ENCODE peak calls at places on chromosomes 3 and 15, in ten cellular contexts. B, Z, K, P, T, A, H, V, C and F are unnamed samples.

GRCh38 chr15:52042051-52042851 is 23.2 kb downstream of the MAPK6 start:
- DNase-seq in B (no peak), Z (no peak), K (no peak), P (no peak), T (no peak), A (no peak), H (no peak), V (no peak), C (peak), F (no peak)

GRCh38 chr15:88341653-88342052 is 85.1 kb upstream of the NTRK3 start:
- DNase-seq in B (no peak), Z (no peak), K (no peak), P (no peak), T (no peak), A (no peak), H (no peak), V (no peak), C (no peak), F (no peak)

GRCh38 chr3:51646091-51646490 is 25.0 kb upstream of the TEX264 start:
- DNase-seq in B (no peak), Z (no peak), K (no peak), P (no peak), T (no peak), A (no peak), H (no peak), V (no peak), C (no peak), F (no peak)

GRCh38 chr3:197798863-197799262 is 7.8 kb downstream of the LRCH3 start:
- DNase-seq in B (no peak), Z (no peak), K (no peak), P (no peak), T (no peak), A (no peak), H (no peak), V (no peak), C (no peak), F (no peak)

GRCh38 chr3:47009225-47010049 is 30.0 kb downstream of the NBEAL2 start:
- DNase-seq in B (peak), Z (peak), K (peak), P (peak), T (no peak), A (peak), H (peak), V (no peak), C (no peak), F (peak)

GRCh38 chr3:98890960-98891910 is 10.3 kb downstream of the DCBLD2 start:
- DNase-seq in B (no peak), Z (no peak), K (no peak), P (no peak), T (no peak), A (no peak), H (no peak), V (no peak), C (no peak), F (no peak)

GRCh38 chr3:35639251-35640185 is at the start of gene ARPP21:
- DNase-seq in B (peak), Z (no peak), K (peak), P (no peak), T (no peak), A (no peak), H (no peak), V (no peak), C (no peak), F (peak)

GRCh38 chr15:89971592-89971997 is 29.5 kb upstream of the ZNF710 start:
- DNase-seq in B (no peak), Z (peak), K (peak), P (no peak), T (peak), A (peak), H (no peak), V (no peak), C (peak), F (no peak)

GRCh38 chr15:68369931-68370767 is 61.8 kb downstream of the ITGA11 start:
- DNase-seq in B (peak), Z (no peak), K (peak), P (no peak), T (no peak), A (no peak), H (no peak), V (no peak), C (no peak), F (no peak)

GRCh38 chr3:195129644-195130492 is 141.1 kb downstream of the XXYLT1 start:
- DNase-seq in B (no peak), Z (no peak), K (no peak), P (no peak), T (no peak), A (no peak), H (no peak), V (no peak), C (no peak), F (no peak)

GRCh38 chr15:48077785-48078184 is 43.0 kb upstream of the SLC24A5 start:
- DNase-seq in B (no peak), Z (no peak), K (no peak), P (no peak), T (no peak), A (no peak), H (no peak), V (no peak), C (no peak), F (no peak)

GRCh38 chr3:30691249-30691880 is 85.0 kb downstream of the TGFBR2 start:
- DNase-seq in B (no peak), Z (no peak), K (no peak), P (no peak), T (no peak), A (no peak), H (no peak), V (no peak), C (no peak), F (no peak)

GRCh38 chr15:35665855-35666536 is 120.0 kb upstream of the DPH6 start:
- DNase-seq in B (no peak), Z (no peak), K (no peak), P (no peak), T (no peak), A (no peak), H (no peak), V (no peak), C (no peak), F (no peak)

GRCh38 chr3:12954891-12955650 is 113.7 kb upstream of the RPL32 start:
- DNase-seq in B (peak), Z (peak), K (peak), P (peak), T (no peak), A (peak), H (peak), V (no peak), C (no peak), F (peak)

GRCh38 chr3:52153389-52154096 is 680 bp downstream of the POC1A start:
- DNase-seq in B (no peak), Z (peak), K (no peak), P (no peak), T (peak), A (no peak), H (no peak), V (no peak), C (peak), F (peak)

GRCh38 chr3:13866406-13866965 is 13.4 kb downstream of the WNT7A start:
- DNase-seq in B (no peak), Z (no peak), K (no peak), P (no peak), T (no peak), A (no peak), H (no peak), V (no peak), C (no peak), F (peak)

GRCh38 chr3:193544289-193544688 is 10.4 kb downstream of the ATP13A4 start:
- DNase-seq in B (no peak), Z (no peak), K (no peak), P (no peak), T (no peak), A (no peak), H (no peak), V (no peak), C (no peak), F (no peak)

GRCh38 chr3:190862209-190863118 is at the start of gene GMNC:
- DNase-seq in B (peak), Z (peak), K (peak), P (peak), T (peak), A (peak), H (peak), V (no peak), C (no peak), F (peak)

GRCh38 chr3:95627293-95627692 is 1187.1 kb upstream of the EPHA6 start:
- DNase-seq in B (no peak), Z (no peak), K (no peak), P (no peak), T (no peak), A (no peak), H (no peak), V (no peak), C (no peak), F (no peak)

GRCh38 chr15:70299931-70300858 is 202.5 kb upstream of the TLE3 start:
- DNase-seq in B (no peak), Z (peak), K (no peak), P (no peak), T (no peak), A (peak), H (no peak), V (peak), C (no peak), F (peak)

GRCh38 chr3:14921811-14922705 is 25.3 kb upstream of the NR2C2 start:
- DNase-seq in B (no peak), Z (no peak), K (no peak), P (no peak), T (no peak), A (peak), H (no peak), V (no peak), C (no peak), F (peak)

GRCh38 chr3:12350151-12350813 is 61.4 kb downstream of the PPARG start:
- DNase-seq in B (peak), Z (no peak), K (no peak), P (no peak), T (no peak), A (peak), H (no peak), V (no peak), C (no peak), F (no peak)

GRCh38 chr15:88918738-88919137 is 5.6 kb upstream of the MFGE8 start:
- DNase-seq in B (no peak), Z (peak), K (no peak), P (no peak), T (no peak), A (peak), H (peak), V (no peak), C (no peak), F (no peak)

GRCh38 chr3:55160241-55160877 is 232.5 kb upstream of the LRTM1 start:
- DNase-seq in B (no peak), Z (peak), K (no peak), P (peak), T (no peak), A (peak), H (no peak), V (no peak), C (no peak), F (no peak)

GRCh38 chr15:63605816-63606215 is 8.6 kb downstream of the FBXL22 start:
- DNase-seq in B (no peak), Z (peak), K (no peak), P (no peak), T (no peak), A (no peak), H (no peak), V (no peak), C (no peak), F (peak)

GRCh38 chr3:116640119-116640518 is 69.5 kb upstream of the TUSC7 start:
- DNase-seq in B (no peak), Z (no peak), K (no peak), P (no peak), T (no peak), A (no peak), H (no peak), V (no peak), C (no peak), F (no peak)

GRCh38 chr15:69213786-69214185 is 53.4 kb downstream of the GLCE start:
- DNase-seq in B (no peak), Z (no peak), K (no peak), P (no peak), T (no peak), A (no peak), H (no peak), V (no peak), C (no peak), F (no peak)

GRCh38 chr15:90870354-90871096 is 2.1 kb downstream of the FURIN start:
- DNase-seq in B (no peak), Z (no peak), K (no peak), P (no peak), T (no peak), A (no peak), H (no peak), V (no peak), C (no peak), F (no peak)

GRCh38 chr15:100131321-100132224 is 210.2 kb downstream of the ADAMTS17 start:
- DNase-seq in B (no peak), Z (peak), K (peak), P (no peak), T (peak), A (peak), H (no peak), V (no peak), C (peak), F (no peak)

GRCh38 chr3:104990758-104991157 is 376.0 kb upstream of the ALCAM start:
- DNase-seq in B (no peak), Z (no peak), K (no peak), P (no peak), T (no peak), A (no peak), H (no peak), V (no peak), C (no peak), F (no peak)

GRCh38 chr3:70726966-70727365 is 414.5 kb upstream of the MDFIC2 start:
- DNase-seq in B (no peak), Z (no peak), K (no peak), P (no peak), T (no peak), A (no peak), H (no peak), V (no peak), C (no peak), F (no peak)

GRCh38 chr3:160804762-160805161 is 48.7 kb downstream of the PPM1L start:
- DNase-seq in B (peak), Z (peak), K (no peak), P (no peak), T (no peak), A (peak), H (no peak), V (no peak), C (no peak), F (no peak)

GRCh38 chr15:84598250-84598649 is 2.6 kb upstream of the ZSCAN2 start:
- DNase-seq in B (no peak), Z (no peak), K (no peak), P (no peak), T (no peak), A (no peak), H (no peak), V (no peak), C (no peak), F (no peak)

GRCh38 chr15:89615135-89615534 is 39.9 kb downstream of the TICRR start:
- DNase-seq in B (no peak), Z (no peak), K (no peak), P (no peak), T (no peak), A (no peak), H (no peak), V (no peak), C (no peak), F (no peak)

GRCh38 chr3:147518465-147518864 is 109.3 kb downstream of the ZIC1 start:
- DNase-seq in B (no peak), Z (no peak), K (no peak), P (no peak), T (no peak), A (no peak), H (no peak), V (no peak), C (no peak), F (no peak)

DNA sequence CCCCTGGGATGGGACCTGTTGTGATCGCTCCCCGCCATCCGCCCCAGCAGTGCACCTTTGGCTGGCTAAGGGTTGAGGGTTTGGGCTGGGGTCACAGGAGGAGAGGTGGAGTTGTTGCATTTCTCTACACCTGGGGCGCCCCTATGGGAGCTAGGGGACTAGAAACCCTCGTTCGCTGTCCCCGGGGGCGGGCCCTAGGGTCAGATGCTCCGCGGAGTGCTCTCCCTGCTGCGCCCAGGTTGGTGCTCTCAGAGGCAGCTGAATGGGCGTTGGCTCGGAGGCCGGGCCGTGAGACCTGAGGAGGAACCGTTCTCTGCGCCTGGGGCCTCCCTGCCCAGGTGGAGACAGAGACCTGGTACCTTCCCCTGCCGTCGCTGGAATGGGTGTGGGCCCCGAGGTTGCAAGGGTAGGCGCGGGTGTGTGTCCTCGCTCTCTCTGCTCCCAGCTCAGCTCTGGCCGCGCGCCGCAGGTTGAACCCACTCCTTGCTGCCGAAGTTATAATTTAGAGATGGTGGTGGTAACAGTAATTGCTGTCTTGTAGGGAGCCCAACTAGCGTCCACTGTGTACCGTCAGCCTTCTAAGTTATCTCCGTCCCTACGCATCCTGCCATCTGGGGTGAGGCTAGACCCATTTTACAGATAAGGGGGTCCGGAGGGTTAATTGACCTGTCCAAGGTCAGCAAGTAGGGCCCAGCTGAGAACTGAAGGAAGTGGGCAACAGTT is 965 bp downstream of the FLNB start:
- DNase-seq in B (peak), Z (peak), K (peak), P (no peak), T (no peak), A (peak), H (no peak), V (no peak), C (peak), F (peak)
- TF ChIP-seq POLR2AphosphoS5 in B (no peak), Z (peak), K (no peak), P (no peak), T (no peak), A (no peak), H (no peak), V (no peak), C (no peak), F (peak)

DNA sequence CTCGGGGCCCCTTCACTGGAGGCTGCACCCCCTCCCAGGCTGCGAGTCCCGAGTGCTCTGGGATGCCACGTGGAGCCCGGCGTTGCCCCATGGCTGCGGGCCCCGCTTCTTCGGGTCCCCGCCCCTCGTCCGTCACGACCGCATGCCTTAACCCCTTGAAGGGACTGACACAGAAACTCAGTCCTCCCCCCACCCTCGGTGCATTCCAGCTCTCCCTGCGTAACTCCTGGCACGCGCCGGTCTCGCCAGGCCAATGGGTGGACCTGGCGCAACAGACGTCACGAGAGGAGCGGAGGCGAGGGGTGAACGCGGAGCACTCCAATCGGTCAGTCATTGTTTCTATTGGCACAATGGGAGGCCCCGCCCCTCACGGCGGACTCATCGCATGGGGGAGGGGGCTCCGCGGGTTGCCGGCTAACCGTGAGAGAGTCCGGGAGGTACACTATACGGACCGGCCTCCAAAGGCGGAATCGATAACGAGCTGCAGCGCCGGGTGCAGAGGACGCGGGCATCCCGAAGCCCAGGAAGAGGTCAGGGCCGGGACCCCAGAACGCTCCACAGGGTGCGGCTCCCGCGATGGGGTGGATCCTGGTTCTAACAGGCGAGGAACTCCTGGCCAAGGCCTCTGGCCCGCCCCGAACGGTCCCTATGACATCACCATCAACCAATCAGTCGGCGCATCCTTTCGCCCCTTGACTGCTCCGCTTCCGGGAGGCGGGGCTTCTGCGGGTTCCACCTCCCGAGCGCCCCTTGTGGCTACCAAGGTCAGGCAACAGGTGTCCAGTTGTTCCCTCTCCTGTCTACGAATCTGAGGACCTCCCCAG is 1.0 kb upstream of the CELSR3 start:
- DNase-seq in B (peak), Z (peak), K (peak), P (peak), T (peak), A (peak), H (peak), V (no peak), C (peak), F (peak)
- TF ChIP-seq POLR2A in B (no peak), Z (peak), K (peak), P (no peak), T (no peak), A (no peak), H (no peak), V (no peak), C (peak), F (no peak)

GRCh38 chr3:138187296-138188012 is at the start of gene ARMC8:
- DNase-seq in B (peak), Z (peak), K (peak), P (no peak), T (peak), A (peak), H (peak), V (no peak), C (peak), F (peak)
- TF ChIP-seq POLR2AphosphoS5 in B (peak), Z (peak), K (peak), P (peak), T (peak), A (peak), H (peak), V (peak), C (no peak), F (peak)

GRCh38 chr3:182979719-182980191 is 583 bp downstream of the DCUN1D1 start:
- DNase-seq in B (peak), Z (peak), K (no peak), P (no peak), T (peak), A (no peak), H (no peak), V (no peak), C (peak), F (no peak)

GRCh38 chr3:182979103-182979697 is 1.1 kb downstream of the DCUN1D1 start:
- DNase-seq in B (no peak), Z (no peak), K (no peak), P (no peak), T (peak), A (no peak), H (no peak), V (no peak), C (no peak), F (no peak)

GRCh38 chr3:182981038-182981380 is 671 bp upstream of the DCUN1D1 start:
- DNase-seq in B (no peak), Z (no peak), K (no peak), P (no peak), T (no peak), A (no peak), H (no peak), V (no peak), C (no peak), F (peak)

GRCh38 chr3:182978387-182978786 is 2.0 kb downstream of the DCUN1D1 start:
- DNase-seq in B (no peak), Z (no peak), K (no peak), P (no peak), T (no peak), A (no peak), H (no peak), V (no peak), C (no peak), F (no peak)

GRCh38 chr3:182980204-182981037 is at the start of gene DCUN1D1:
- DNase-seq in B (peak), Z (peak), K (peak), P (no peak), T (peak), A (peak), H (peak), V (no peak), C (peak), F (peak)
- TF ChIP-seq POLR2A in B (no peak), Z (peak), K (no peak), P (no peak), T (peak), A (no peak), H (no peak), V (no peak), C (no peak), F (peak)

DNA sequence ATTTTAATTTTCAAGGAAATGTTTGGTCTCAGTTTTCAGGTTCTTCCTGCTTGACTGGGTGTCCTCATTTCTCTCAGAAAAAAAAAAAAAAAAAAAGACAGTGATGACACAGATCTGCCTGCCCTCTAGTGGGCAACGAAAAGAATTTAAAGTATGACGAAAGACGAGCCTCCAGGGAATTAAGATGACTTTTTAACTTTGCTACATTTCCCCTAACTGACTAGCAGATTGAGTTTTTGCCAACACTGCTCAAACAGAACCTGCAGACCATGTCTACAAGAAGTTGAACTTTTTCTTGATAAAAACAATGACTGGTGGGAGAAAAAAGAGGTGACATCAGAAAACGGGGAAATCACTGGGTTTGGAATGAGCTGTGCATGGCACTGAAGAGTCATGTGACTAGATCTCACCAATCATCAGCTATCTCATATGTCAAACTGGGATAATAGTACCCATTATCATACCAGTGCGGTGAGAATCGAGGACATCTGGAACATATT is 40.8 kb downstream of the EOMES start:
- DNase-seq in B (no peak), Z (no peak), K (no peak), P (no peak), T (peak), A (no peak), H (no peak), V (no peak), C (peak), F (no peak)
- TF ChIP-seq POLR2AphosphoS5 in B (no peak), Z (no peak), K (no peak), P (peak), T (no peak), A (no peak), H (no peak), V (peak), C (no peak), F (no peak)